ENCODE peak calls at places on chromosomes 4 and X, in ten cellular contexts. P is kidney, Q is lower lobe of right lung, I is fibroblast of lung, F is GM23338, Z is mammary epithelial cell, L is K562, E is pancreas, Y is GM06990, R is tibial artery. M is an unnamed sample.

GRCh38 chr4:26866203-26866602 is 5.6 kb downstream of the STIM2 start:
- DNase-seq in F (peak), L (no peak), Z (no peak), Q (no peak), I (no peak), P (no peak), E (no peak), R (no peak), Y (no peak), M (no peak)

GRCh38 chrX:69152398-69152797 is 12.9 kb downstream of the PJA1 start:
- DNase-seq in E (peak), L (no peak), I (no peak), Q (peak), F (no peak), P (no peak), Z (peak), Y (no peak), R (peak), M (no peak)

GRCh38 chr4:182085051-182085480 is 158.1 kb upstream of the TENM3 start:
- DNase-seq in Y (no peak), L (no peak), Q (no peak), R (no peak), I (peak), P (no peak), F (peak), Z (no peak), E (no peak), M (no peak)

GRCh38 chr4:156476359-156476758 is 495.2 kb downstream of the PDGFC start:
- DNase-seq in E (no peak), Z (peak), I (peak), L (no peak), Q (no peak), Y (no peak), R (no peak), P (no peak), F (no peak), M (no peak)

GRCh38 chr4:88697113-88697512 is 516 bp downstream of the NAP1L5 start:
- DNase-seq in L (no peak), P (peak), Q (no peak), I (peak), Z (no peak), Y (peak), F (no peak), E (no peak), R (no peak), M (no peak)

GRCh38 chr4:21638171-21638715 is 310.3 kb downstream of the KCNIP4 start:
- DNase-seq in P (no peak), Z (no peak), F (no peak), L (no peak), R (no peak), Q (no peak), Y (no peak), E (no peak), I (no peak), M (no peak)

GRCh38 chr4:2875556-2875955 is 31.9 kb downstream of the ADD1 start:
- DNase-seq in P (no peak), F (no peak), I (no peak), Z (no peak), Q (no peak), R (no peak), Y (no peak), E (no peak), L (no peak), M (no peak)

GRCh38 chr4:6069845-6070709 is 51.8 kb upstream of the C4orf50 start:
- DNase-seq in E (no peak), Y (no peak), L (no peak), Q (peak), I (no peak), P (no peak), F (no peak), Z (no peak), R (no peak), M (no peak)

GRCh38 chr4:156676116-156676851 is 295.3 kb downstream of the PDGFC start:
- DNase-seq in Z (peak), R (no peak), I (peak), Q (no peak), E (no peak), P (no peak), F (no peak), L (no peak), Y (no peak), M (no peak)

GRCh38 chrX:41481264-41482109 is 34.3 kb downstream of the NYX start:
- DNase-seq in F (peak), L (peak), Z (no peak), Q (no peak), I (no peak), P (no peak), E (no peak), Y (no peak), R (no peak), M (no peak)
- TF ChIP-seq CTCF in F (peak), L (peak), Z (peak), Q (peak), I (peak), P (no peak), E (no peak), Y (peak), R (no peak), M (peak)

GRCh38 chr4:63566658-63567057 is 842.6 kb downstream of the TECRL start:
- DNase-seq in L (no peak), I (no peak), Y (no peak), Z (no peak), P (no peak), Q (no peak), E (no peak), R (no peak), F (no peak), M (no peak)

GRCh38 chr4:63558709-63559108 is 850.5 kb downstream of the TECRL start:
- DNase-seq in Z (no peak), E (no peak), Q (no peak), Y (no peak), L (no peak), F (no peak), I (no peak), R (no peak), P (no peak), M (no peak)

GRCh38 chr4:63563288-63564014 is 845.8 kb downstream of the TECRL start:
- DNase-seq in P (no peak), Z (no peak), Y (no peak), R (no peak), I (no peak), E (no peak), Q (no peak), F (peak), L (no peak), M (no peak)
- TF ChIP-seq CTCF in P (no peak), Z (no peak), Y (no peak), R (no peak), I (no peak), E (no peak), Q (no peak), F (peak), L (no peak), M (peak)

GRCh38 chr4:100849319-100849718 is 331.5 kb upstream of the EMCN start:
- DNase-seq in I (no peak), L (no peak), Y (no peak), E (no peak), P (no peak), R (no peak), Z (no peak), F (no peak), Q (no peak), M (no peak)

GRCh38 chr4:100843897-100844296 is 326.1 kb upstream of the EMCN start:
- DNase-seq in Z (no peak), F (no peak), Y (no peak), L (no peak), P (no peak), R (no peak), E (no peak), I (peak), Q (no peak), M (no peak)

GRCh38 chr4:100852326-100852725 is 334.5 kb upstream of the EMCN start:
- DNase-seq in F (no peak), Q (no peak), Y (no peak), R (no peak), P (no peak), L (no peak), Z (no peak), I (no peak), E (no peak), M (no peak)

GRCh38 chr4:100848865-100849264 is 331.0 kb upstream of the EMCN start:
- DNase-seq in Z (no peak), F (peak), L (no peak), Y (no peak), I (no peak), P (no peak), E (no peak), R (no peak), Q (no peak), M (no peak)
- TF ChIP-seq CTCF in Z (peak), F (peak), L (no peak), Y (peak), I (no peak), P (no peak), E (no peak), R (no peak), Q (no peak), M (peak)

GRCh38 chr4:170854097-170854496 is 764.3 kb upstream of the AADAT start:
- DNase-seq in E (no peak), Q (no peak), Y (no peak), R (no peak), P (no peak), F (no peak), Z (no peak), L (no peak), I (no peak), M (no peak)

GRCh38 chr4:170849969-170850368 is 760.2 kb upstream of the AADAT start:
- DNase-seq in I (no peak), Q (no peak), R (no peak), L (no peak), P (no peak), Z (no peak), E (no peak), F (no peak), Y (peak), M (no peak)

DNA sequence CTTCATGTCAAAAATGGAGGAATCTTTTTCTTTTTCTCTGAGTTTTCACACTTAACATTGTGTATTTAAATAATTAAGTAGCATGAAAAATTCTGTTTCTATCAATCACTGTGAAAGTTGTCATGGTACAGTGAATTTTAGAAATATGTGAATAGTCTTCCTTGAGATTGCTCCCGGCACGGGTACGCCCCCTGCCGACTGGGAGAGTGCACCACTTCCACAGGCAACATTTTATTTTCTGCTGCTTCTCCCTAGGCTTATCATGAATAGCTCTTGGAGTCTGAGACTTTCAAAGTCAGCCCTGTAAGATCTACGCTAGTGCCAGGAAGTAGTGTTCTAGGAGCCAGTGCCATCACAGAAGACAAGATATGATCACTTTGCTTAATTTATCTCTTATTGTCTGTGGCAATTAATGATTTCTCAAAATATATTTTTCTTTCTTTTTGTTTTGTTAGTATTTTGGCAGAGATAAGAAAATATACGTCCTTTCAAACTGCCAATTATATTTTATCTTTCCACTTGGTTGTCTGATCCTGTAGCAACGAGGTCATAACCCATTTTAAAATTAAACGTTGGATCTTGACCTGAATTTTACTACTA is 763.8 kb upstream of the AADAT start:
- DNase-seq in Z (peak), Q (peak), R (no peak), E (peak), F (peak), I (peak), Y (peak), L (peak), P (peak), M (peak)
- TF ChIP-seq CTCF in Z (peak), Q (peak), R (peak), E (peak), F (peak), I (peak), Y (peak), L (peak), P (peak), M (peak)

GRCh38 chr4:99461623-99462401 is 26.7 kb upstream of the ADH7 start:
- DNase-seq in Y (no peak), Z (no peak), F (no peak), L (no peak), I (no peak), E (no peak), R (no peak), P (no peak), Q (no peak), M (no peak)

GRCh38 chr4:99459546-99460042 is 24.5 kb upstream of the ADH7 start:
- DNase-seq in E (no peak), F (no peak), I (no peak), Q (no peak), Z (no peak), R (no peak), P (no peak), Y (no peak), L (no peak), M (no peak)

GRCh38 chr4:99458911-99459447 is 23.8 kb upstream of the ADH7 start:
- DNase-seq in P (no peak), Y (no peak), F (peak), Z (peak), R (no peak), E (no peak), Q (no peak), I (peak), L (no peak), M (no peak)

GRCh38 chr4:99457676-99458075 is 22.5 kb upstream of the ADH7 start:
- DNase-seq in F (peak), I (no peak), E (no peak), Z (peak), Y (no peak), Q (no peak), L (no peak), P (no peak), R (no peak), M (no peak)

GRCh38 chr4:99457270-99457669 is 22.1 kb upstream of the ADH7 start:
- DNase-seq in P (no peak), Z (no peak), L (peak), Q (no peak), R (no peak), F (no peak), E (no peak), Y (no peak), I (no peak), M (no peak)
- TF ChIP-seq CTCF in P (no peak), Z (no peak), L (peak), Q (no peak), R (no peak), F (no peak), E (no peak), Y (no peak), I (peak), M (no peak)

DNA sequence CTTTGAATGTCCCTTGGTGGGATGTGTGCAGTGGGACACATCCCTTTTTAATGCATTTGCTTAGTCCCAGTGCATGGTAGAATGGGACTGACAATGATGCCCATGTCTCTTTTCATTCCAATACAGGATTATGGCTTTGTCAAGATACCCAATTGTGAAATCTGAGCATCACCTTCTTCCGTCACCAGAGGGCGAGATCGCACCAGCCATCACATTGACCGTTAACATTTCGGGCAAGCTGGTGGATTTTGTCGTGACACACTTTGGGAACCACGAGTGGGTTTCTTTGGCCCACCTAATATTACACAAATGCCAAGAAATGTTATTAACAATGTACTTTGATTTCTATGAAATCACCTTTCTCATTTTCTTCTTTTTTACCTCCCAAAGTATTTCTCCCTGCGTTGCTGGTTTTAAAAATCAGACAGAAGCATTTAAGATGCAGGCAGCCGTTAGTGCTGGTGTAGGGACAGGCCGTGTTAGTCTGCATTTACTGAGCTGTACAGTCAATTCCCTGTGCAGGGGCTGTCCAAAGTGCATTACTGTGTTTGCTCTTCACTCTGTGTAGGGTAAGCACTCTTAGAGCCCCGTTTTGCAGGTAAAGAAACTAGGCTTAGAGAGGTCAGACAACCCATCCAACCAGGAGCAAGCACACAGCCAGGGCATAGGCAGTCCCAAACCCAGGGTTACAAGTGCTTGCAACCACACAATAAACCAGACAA is 46.5 kb downstream of the CWH43 start:
- DNase-seq in Z (peak), Y (no peak), E (no peak), L (peak), R (no peak), I (no peak), Q (no peak), P (no peak), F (peak), M (peak)
- TF ChIP-seq CTCF in Z (peak), Y (peak), E (no peak), L (peak), R (no peak), I (peak), Q (peak), P (peak), F (peak), M (peak)